ENCODE peak calls at places on chromosomes 4 and X, in five cellular contexts. U is SK-N-SH, W is heart right ventricle, Z is lung, L is Panc1. H is an unnamed sample.

GRCh38 chr4:73847507-73848182 is 5.5 kb upstream of the PF4V1 start:
- DNase-seq in U (no peak), W (no peak), Z (no peak), L (no peak), H (no peak)

GRCh38 chr4:93657527-93657926 is 171.0 kb upstream of the ATOH1 start:
- DNase-seq in U (no peak), W (no peak), Z (no peak), L (no peak), H (no peak)

GRCh38 chr4:135508006-135508714 is 1306.6 kb upstream of the PABPC4L start:
- DNase-seq in U (no peak), W (no peak), Z (no peak), L (no peak), H (no peak)

GRCh38 chrX:131399692-131400428 is 110.8 kb upstream of the IGSF1 start:
- DNase-seq in U (no peak), W (no peak), Z (no peak), L (no peak), H (no peak)

GRCh38 chr4:74370912-74371311 is 6.0 kb downstream of the EREG start:
- DNase-seq in U (peak; percentile 42), W (no peak), Z (peak; percentile 38), L (no peak), H (no peak)

GRCh38 chr4:152063301-152064235 is 302.8 kb upstream of the GATB start:
- DNase-seq in U (peak; percentile 75), W (no peak), Z (no peak), L (no peak), H (no peak)

GRCh38 chr4:48024522-48024921 is 8.0 kb downstream of the NIPAL1 start:
- DNase-seq in U (no peak), W (no peak), Z (no peak), L (no peak), H (no peak)

GRCh38 chrX:12978205-12979010 is 3.5 kb downstream of the TMSB4X start:
- DNase-seq in U (no peak), W (peak; percentile 18), Z (no peak), L (no peak), H (peak; percentile 69)

GRCh38 chr4:1210241-1210841 is 38.0 kb upstream of the SPON2 start:
- DNase-seq in U (no peak), W (no peak), Z (no peak), L (no peak), H (no peak)

GRCh38 chr4:142035556-142035955 is 399.2 kb downstream of the IL15 start:
- DNase-seq in U (no peak), W (no peak), Z (no peak), L (no peak), H (no peak)

GRCh38 chrX:147476008-147476407 is 435.7 kb upstream of the FMR1 start:
- DNase-seq in U (peak; percentile 1), W (peak; percentile 2), Z (no peak), L (no peak), H (no peak)

GRCh38 chr4:154018659-154019058 is 229.8 kb upstream of the SFRP2 start:
- DNase-seq in U (peak; percentile 19), W (no peak), Z (no peak), L (no peak), H (no peak)

GRCh38 chr4:555566-556275 is 20.4 kb downstream of the TMEM271 start:
- DNase-seq in U (no peak), W (no peak), Z (no peak), L (no peak), H (no peak)

GRCh38 chr4:122003335-122003734 is 51.5 kb upstream of the TRPC3 start:
- DNase-seq in U (peak; percentile 60), W (no peak), Z (no peak), L (peak; percentile 8), H (no peak)

GRCh38 chr4:151659631-151660030 is 101.2 kb downstream of the GATB start:
- DNase-seq in U (no peak), W (no peak), Z (no peak), L (no peak), H (no peak)

GRCh38 chr4:112060212-112060611 is 85.0 kb upstream of the FAM241A start:
- DNase-seq in U (peak; percentile 13), W (no peak), Z (no peak), L (peak; percentile 17), H (no peak)

GRCh38 chr4:122914292-122914904 is 8.0 kb downstream of the NUDT6 start:
- DNase-seq in U (peak; percentile 35), W (no peak), Z (no peak), L (no peak), H (no peak)

GRCh38 chrX:100654256-100654655 is 10.3 kb downstream of the SRPX2 start:
- DNase-seq in U (peak; percentile 21), W (no peak), Z (no peak), L (no peak), H (no peak)

GRCh38 chrX:154046262-154046771 is 26.6 kb upstream of the IRAK1 start:
- DNase-seq in U (no peak), W (peak; percentile 43), Z (no peak), L (no peak), H (peak; percentile 70)

GRCh38 chrX:109839694-109840358 is 106.8 kb upstream of the ACSL4 start:
- DNase-seq in U (no peak), W (no peak), Z (no peak), L (no peak), H (no peak)

GRCh38 chr4:7295201-7295916 is 103.0 kb downstream of the SORCS2 start:
- DNase-seq in U (peak; percentile 46), W (peak; percentile 55), Z (peak; percentile 51), L (no peak), H (no peak)

GRCh38 chr4:47122592-47123291 is 91.4 kb downstream of the GABRB1 start:
- DNase-seq in U (peak; percentile 45), W (peak; percentile 48), Z (peak; percentile 52), L (peak; percentile 76), H (peak; percentile 62)

GRCh38 chr4:53189011-53189410 is 176.8 kb downstream of the SCFD2 start:
- DNase-seq in U (no peak), W (no peak), Z (no peak), L (no peak), H (no peak)

GRCh38 chr4:88291003-88291402 is 6.6 kb upstream of the PPM1K start:
- DNase-seq in U (peak; percentile 22), W (peak; percentile 42), Z (no peak), L (no peak), H (no peak)

GRCh38 chr4:122552898-122553297 is 68.0 kb downstream of the IL21 start:
- DNase-seq in U (no peak), W (no peak), Z (no peak), L (no peak), H (no peak)

GRCh38 chr4:22410645-22411247 is 105.1 kb downstream of the ADGRA3 start:
- DNase-seq in U (no peak), W (no peak), Z (no peak), L (no peak), H (no peak)

GRCh38 chr4:55321707-55322264 is 24.3 kb upstream of the SRD5A3 start:
- DNase-seq in U (peak; percentile 44), W (peak; percentile 88), Z (peak; percentile 82), L (peak; percentile 39), H (peak; percentile 88)

GRCh38 chr4:54446556-54446955 is 211.2 kb upstream of the KIT start:
- DNase-seq in U (no peak), W (no peak), Z (no peak), L (no peak), H (no peak)

GRCh38 chrX:116238866-116239265 is 68.3 kb downstream of the AGTR2 start:
- DNase-seq in U (no peak), W (no peak), Z (no peak), L (no peak), H (no peak)

GRCh38 chrX:104306180-104306579 is 51.4 kb upstream of the ESX1 start:
- DNase-seq in U (no peak), W (no peak), Z (no peak), L (no peak), H (no peak)

GRCh38 chrX:104309169-104309568 is 54.4 kb upstream of the ESX1 start:
- DNase-seq in U (no peak), W (no peak), Z (no peak), L (no peak), H (no peak)

GRCh38 chrX:104310657-104311056 is 55.9 kb upstream of the ESX1 start:
- DNase-seq in U (no peak), W (no peak), Z (no peak), L (no peak), H (no peak)

GRCh38 chrX:104307341-104307740 is 52.6 kb upstream of the ESX1 start:
- DNase-seq in U (no peak), W (no peak), Z (no peak), L (no peak), H (no peak)

GRCh38 chrX:104310084-104310483 is 55.4 kb upstream of the ESX1 start:
- DNase-seq in U (peak; percentile 7), W (no peak), Z (no peak), L (peak; percentile 18), H (no peak)
- H3K4me3 ChIP-seq in U (peak overlapping the region; percentile 54), W (no peak overlapping the region), Z (no peak overlapping the region), L (peak overlapping the region; percentile 42), H (no peak overlapping the region)

GRCh38 chrX:16268206-16268605 is 100.9 kb downstream of the MAGEB17 start:
- DNase-seq in U (no peak), W (no peak), Z (no peak), L (no peak), H (no peak)

GRCh38 chrX:16267431-16267830 is 100.2 kb downstream of the MAGEB17 start:
- DNase-seq in U (no peak), W (no peak), Z (no peak), L (no peak), H (no peak)
- H3K4me1 ChIP-seq in U (no peaks in the 10 kb centered on the region), W (no peaks in the 10 kb centered on the region), Z (no peaks in the 10 kb centered on the region), L (no peaks in the 10 kb centered on the region), H (no peaks in the 10 kb centered on the region)

GRCh38 chr4:175705407-175705806 is 106.7 kb downstream of the GPM6A start:
- DNase-seq in U (peak; percentile 11), W (peak; percentile 16), Z (no peak), L (no peak), H (no peak)
- H3K4me3 ChIP-seq in U (no peak overlapping the region), W (no peak overlapping the region), Z (no peak overlapping the region), L (no peak overlapping the region), H (no peak overlapping the region)

GRCh38 chr4:52100062-52100461 is 49.0 kb downstream of the SPATA18 start:
- DNase-seq in U (no peak), W (no peak), Z (no peak), L (no peak), H (no peak)
- H3K4me1 ChIP-seq in U (no peaks in the 10 kb centered on the region), W (no peaks in the 10 kb centered on the region), Z (peaks cover 3% of the 10 kb centered on the region), L (no peaks in the 10 kb centered on the region), H (no peaks in the 10 kb centered on the region)

DNA sequence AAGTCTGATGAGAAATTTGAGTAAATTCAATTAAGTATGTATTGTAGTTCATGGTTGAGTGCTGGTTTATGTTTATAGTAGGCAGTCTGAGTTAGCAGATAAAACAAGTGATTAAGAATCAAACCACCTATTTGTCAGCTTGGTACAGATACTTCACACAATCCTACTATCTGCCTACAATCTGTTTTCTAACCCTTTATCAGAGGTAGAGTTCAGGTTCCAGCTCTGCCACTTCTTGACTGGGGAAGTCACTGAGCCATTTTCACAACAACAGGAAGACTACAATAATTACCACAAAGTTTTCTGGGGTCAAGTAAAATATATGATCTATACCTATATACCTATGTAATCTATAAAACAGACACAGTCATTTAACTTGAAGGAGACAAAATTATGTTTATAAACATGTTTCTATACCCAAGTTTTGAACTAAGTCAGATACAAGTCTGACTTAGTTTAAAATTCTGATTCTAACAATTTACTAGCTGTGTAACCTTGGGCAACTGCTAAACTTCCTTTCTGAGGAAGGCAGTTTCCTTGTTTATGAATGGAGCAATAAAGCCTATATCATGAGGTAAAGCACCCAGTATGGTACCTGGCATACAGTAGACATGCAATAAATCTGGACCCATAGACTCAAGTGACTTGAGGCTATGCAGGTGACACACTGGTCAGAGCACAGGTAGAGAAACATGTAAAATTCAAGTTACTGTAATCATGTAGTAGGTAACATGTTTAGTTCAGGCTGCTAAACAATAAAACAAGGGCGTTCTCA is 37.2 kb upstream of the BDH2 start:
- DNase-seq in U (no peak), W (no peak), Z (no peak), L (no peak), H (no peak)
- H3K4me3 ChIP-seq in U (no peak overlapping the region), W (no peak overlapping the region), Z (no peak overlapping the region), L (no peak overlapping the region), H (no peak overlapping the region)

GRCh38 chr4:84126061-84126787 is 372.9 kb downstream of the NKX6-1 start:
- DNase-seq in U (no peak), W (no peak), Z (no peak), L (no peak), H (no peak)
- H3K4me1 ChIP-seq in U (no peaks in the 10 kb centered on the region), W (no peaks in the 10 kb centered on the region), Z (no peaks in the 10 kb centered on the region), L (no peaks in the 10 kb centered on the region), H (no peaks in the 10 kb centered on the region)

H was measured in right atrium auricular region.